ENCODE peak calls at places on chromosomes 5 and 9, in six cellular contexts. One of them, this sample, is unnamed.

GRCh38 chr5:50704730-50705129 is 38.3 kb downstream of the PARP8 start:
- ATAC-seq in HCT116: no peak
- ATAC-seq in PC-3: no peak
- ATAC-seq in mucosa of descending colon: no peak
- ATAC-seq in Right ventricle myocardium superior: no peak
- ATAC-seq in right cardiac atrium: no peak
- ATAC-seq in this sample: no peak

GRCh38 chr9:12813960-12814876 is 39.4 kb downstream of the LURAP1L start:
- ATAC-seq in HCT116: peak
- ATAC-seq in PC-3: peak
- ATAC-seq in mucosa of descending colon: peak
- ATAC-seq in Right ventricle myocardium superior: peak
- ATAC-seq in right cardiac atrium: peak
- ATAC-seq in this sample: peak

GRCh38 chr5:97041239-97041638 is 101.2 kb downstream of the LIX1 start:
- ATAC-seq in HCT116: no peak
- ATAC-seq in PC-3: no peak
- ATAC-seq in mucosa of descending colon: no peak
- ATAC-seq in Right ventricle myocardium superior: no peak
- ATAC-seq in right cardiac atrium: no peak
- ATAC-seq in this sample: no peak

GRCh38 chr5:52139888-52140580 is 647.7 kb upstream of the ITGA1 start:
- ATAC-seq in HCT116: no peak
- ATAC-seq in PC-3: no peak
- ATAC-seq in mucosa of descending colon: no peak
- ATAC-seq in Right ventricle myocardium superior: no peak
- ATAC-seq in right cardiac atrium: no peak
- ATAC-seq in this sample: no peak

GRCh38 chr5:53027913-53028312 is 38.8 kb downstream of the ITGA2 start:
- ATAC-seq in HCT116: no peak
- ATAC-seq in PC-3: peak
- ATAC-seq in mucosa of descending colon: no peak
- ATAC-seq in Right ventricle myocardium superior: no peak
- ATAC-seq in right cardiac atrium: peak
- ATAC-seq in this sample: peak

GRCh38 chr9:133818444-133818843 is 80.3 kb upstream of the SARDH start:
- ATAC-seq in HCT116: no peak
- ATAC-seq in PC-3: no peak
- ATAC-seq in mucosa of descending colon: peak
- ATAC-seq in Right ventricle myocardium superior: no peak
- ATAC-seq in right cardiac atrium: no peak
- ATAC-seq in this sample: no peak

GRCh38 chr9:13023498-13023897 is 248.7 kb downstream of the LURAP1L start:
- ATAC-seq in HCT116: no peak
- ATAC-seq in PC-3: peak
- ATAC-seq in mucosa of descending colon: no peak
- ATAC-seq in Right ventricle myocardium superior: no peak
- ATAC-seq in right cardiac atrium: no peak
- ATAC-seq in this sample: no peak

GRCh38 chr5:144325532-144325931 is 154.9 kb downstream of the KCTD16 start:
- ATAC-seq in HCT116: no peak
- ATAC-seq in PC-3: no peak
- ATAC-seq in mucosa of descending colon: no peak
- ATAC-seq in Right ventricle myocardium superior: peak
- ATAC-seq in right cardiac atrium: no peak
- ATAC-seq in this sample: no peak

GRCh38 chr5:38448553-38449350 is 107.7 kb downstream of the LIFR start:
- ATAC-seq in HCT116: no peak
- ATAC-seq in PC-3: no peak
- ATAC-seq in mucosa of descending colon: no peak
- ATAC-seq in Right ventricle myocardium superior: peak
- ATAC-seq in right cardiac atrium: peak
- ATAC-seq in this sample: no peak

GRCh38 chr5:40601198-40601868 is 78.4 kb upstream of the PTGER4 start:
- ATAC-seq in HCT116: no peak
- ATAC-seq in PC-3: no peak
- ATAC-seq in mucosa of descending colon: peak
- ATAC-seq in Right ventricle myocardium superior: no peak
- ATAC-seq in right cardiac atrium: no peak
- ATAC-seq in this sample: no peak

GRCh38 chr5:7878381-7878873 is 9.5 kb downstream of the MTRR start:
- ATAC-seq in HCT116: no peak
- ATAC-seq in PC-3: peak
- ATAC-seq in mucosa of descending colon: no peak
- ATAC-seq in Right ventricle myocardium superior: no peak
- ATAC-seq in right cardiac atrium: no peak
- ATAC-seq in this sample: no peak

GRCh38 chr9:127437497-127438264 is 13.5 kb downstream of the ZNF79 start:
- ATAC-seq in HCT116: no peak
- ATAC-seq in PC-3: no peak
- ATAC-seq in mucosa of descending colon: no peak
- ATAC-seq in Right ventricle myocardium superior: no peak
- ATAC-seq in right cardiac atrium: no peak
- ATAC-seq in this sample: no peak

GRCh38 chr9:692636-693459 is 148.6 kb upstream of the DMRT1 start:
- ATAC-seq in HCT116: no peak
- ATAC-seq in PC-3: no peak
- ATAC-seq in mucosa of descending colon: peak
- ATAC-seq in Right ventricle myocardium superior: peak
- ATAC-seq in right cardiac atrium: peak
- ATAC-seq in this sample: no peak

GRCh38 chr9:34793428-34793827 is 83.5 kb upstream of the CCL21 start:
- ATAC-seq in HCT116: no peak
- ATAC-seq in PC-3: no peak
- ATAC-seq in mucosa of descending colon: no peak
- ATAC-seq in Right ventricle myocardium superior: no peak
- ATAC-seq in right cardiac atrium: no peak
- ATAC-seq in this sample: no peak

GRCh38 chr5:172782169-172783039 is 11.4 kb upstream of the DUSP1 start:
- ATAC-seq in HCT116: no peak
- ATAC-seq in PC-3: peak
- ATAC-seq in mucosa of descending colon: peak
- ATAC-seq in Right ventricle myocardium superior: no peak
- ATAC-seq in right cardiac atrium: no peak
- ATAC-seq in this sample: peak

GRCh38 chr5:95984287-95984938 is 22.8 kb upstream of the ELL2 start:
- ATAC-seq in HCT116: no peak
- ATAC-seq in PC-3: no peak
- ATAC-seq in mucosa of descending colon: no peak
- ATAC-seq in Right ventricle myocardium superior: no peak
- ATAC-seq in right cardiac atrium: no peak
- ATAC-seq in this sample: no peak

GRCh38 chr5:143165049-143165448 is 238.4 kb downstream of the NR3C1 start:
- ATAC-seq in HCT116: no peak
- ATAC-seq in PC-3: no peak
- ATAC-seq in mucosa of descending colon: no peak
- ATAC-seq in Right ventricle myocardium superior: no peak
- ATAC-seq in right cardiac atrium: no peak
- ATAC-seq in this sample: no peak